ENCODE peak calls at places on chromosome 5, in four cellular contexts. Y is HCT116, G is HepG2, M is K562. W is an unnamed sample.

GRCh38 chr5:158897444-158898160 is 202.1 kb downstream of the EBF1 start:
- DNase-seq in Y (no peak), M (no peak), G (no peak), W (no peak)

GRCh38 chr5:11050596-11051304 is 289.7 kb upstream of the DAP start:
- DNase-seq in M (no peak), Y (no peak), G (no peak), W (no peak)

GRCh38 chr5:179766021-179766725 is 27.6 kb upstream of the LTC4S start:
- DNase-seq in G (no peak), Y (no peak), M (peak; percentile 73), W (no peak)

GRCh38 chr5:145340099-145340498 is 495.0 kb downstream of the PRELID2 start:
- DNase-seq in Y (no peak), M (no peak), G (no peak), W (no peak)

GRCh38 chr5:92518318-92518913 is 1062.6 kb downstream of the NR2F1-AS1 start:
- DNase-seq in Y (peak; percentile 16), M (no peak), G (peak; percentile 12), W (no peak)

GRCh38 chr5:38716516-38716915 is 129.3 kb upstream of the OSMR start:
- DNase-seq in M (no peak), Y (no peak), G (no peak), W (no peak)

GRCh38 chr5:144395704-144396103 is 225.0 kb downstream of the KCTD16 start:
- DNase-seq in Y (no peak), M (no peak), G (no peak), W (no peak)

GRCh38 chr5:88660947-88661869 is 221.8 kb downstream of the MEF2C start:
- DNase-seq in Y (peak; percentile 68), G (no peak), M (peak; percentile 56), W (no peak)

GRCh38 chr5:135195267-135195603 is 161.2 kb upstream of the PITX1 start:
- DNase-seq in Y (no peak), G (no peak), M (no peak), W (no peak)

GRCh38 chr5:106894964-106895363 is 775.8 kb downstream of the EFNA5 start:
- DNase-seq in G (no peak), M (no peak), Y (no peak), W (no peak)

GRCh38 chr5:68961762-68962161 is 132.1 kb upstream of the SLC30A5 start:
- DNase-seq in Y (no peak), M (no peak), G (no peak), W (no peak)

GRCh38 chr5:78008356-78008967 is 232.3 kb upstream of the TBCA start:
- DNase-seq in M (peak; percentile 48), G (peak; percentile 31), Y (peak; percentile 21), W (peak; percentile 43)

GRCh38 chr5:111848374-111848914 is 91.5 kb upstream of the NREP start:
- DNase-seq in G (no peak), Y (no peak), M (no peak), W (no peak)

GRCh38 chr5:65061974-65062353 is 293.2 kb downstream of the CWC27 start:
- DNase-seq in M (no peak), G (no peak), Y (no peak), W (no peak)

GRCh38 chr5:135426102-135427082 is 20.8 kb downstream of the DCANP1 start:
- DNase-seq in M (peak; percentile 73), G (peak; percentile 66), Y (peak; percentile 65), W (peak; percentile 42)

GRCh38 chr5:171713152-171713551 is 72.5 kb upstream of the SMIM23 start:
- DNase-seq in G (no peak), Y (no peak), M (no peak), W (no peak)

GRCh38 chr5:171715551-171715950 is 70.1 kb upstream of the SMIM23 start:
- DNase-seq in G (no peak), Y (no peak), M (no peak), W (no peak)

GRCh38 chr5:171714286-171714685 is 71.3 kb upstream of the SMIM23 start:
- DNase-seq in M (no peak), G (no peak), Y (no peak), W (no peak)

GRCh38 chr5:171712616-171713015 is 73.0 kb upstream of the SMIM23 start:
- DNase-seq in M (no peak), Y (no peak), G (no peak), W (no peak)

GRCh38 chr5:171714851-171715250 is 70.8 kb upstream of the SMIM23 start:
- DNase-seq in M (no peak), Y (no peak), G (no peak), W (no peak)
- TF ChIP-seq TCF7L2 in M (no peak), Y (no peak), G (no peak), W (no peak)

GRCh38 chr5:6763191-6763590 is 50.0 kb downstream of the TENT4A start:
- DNase-seq in M (no peak), Y (no peak), G (no peak), W (no peak)
- H3K4me1 ChIP-seq in M (no peaks in the 10 kb centered on the region), Y (peaks cover 21% of the 10 kb centered on the region), G (peaks cover 9% of the 10 kb centered on the region), W (peaks cover 27% of the 10 kb centered on the region)

GRCh38 chr5:142507528-142507927 is 178.4 kb downstream of the FGF1 start:
- DNase-seq in Y (no peak), G (peak; percentile 39), M (peak; percentile 13), W (no peak)

GRCh38 chr5:142508630-142509425 is 177.1 kb downstream of the FGF1 start:
- DNase-seq in M (peak; percentile 43), Y (no peak), G (no peak), W (no peak)

GRCh38 chr5:142508027-142508426 is 177.9 kb downstream of the FGF1 start:
- DNase-seq in M (no peak), Y (no peak), G (no peak), W (no peak)

GRCh38 chr5:142506046-142506445 is 179.8 kb downstream of the FGF1 start:
- DNase-seq in Y (no peak), M (peak; percentile 14), G (no peak), W (no peak)

GRCh38 chr5:142506756-142507155 is 179.1 kb downstream of the FGF1 start:
- DNase-seq in G (no peak), Y (no peak), M (no peak), W (no peak)
- TF ChIP-seq TCF7L2 in G (no peak), Y (no peak), M (no peak), W (no peak)

DNA sequence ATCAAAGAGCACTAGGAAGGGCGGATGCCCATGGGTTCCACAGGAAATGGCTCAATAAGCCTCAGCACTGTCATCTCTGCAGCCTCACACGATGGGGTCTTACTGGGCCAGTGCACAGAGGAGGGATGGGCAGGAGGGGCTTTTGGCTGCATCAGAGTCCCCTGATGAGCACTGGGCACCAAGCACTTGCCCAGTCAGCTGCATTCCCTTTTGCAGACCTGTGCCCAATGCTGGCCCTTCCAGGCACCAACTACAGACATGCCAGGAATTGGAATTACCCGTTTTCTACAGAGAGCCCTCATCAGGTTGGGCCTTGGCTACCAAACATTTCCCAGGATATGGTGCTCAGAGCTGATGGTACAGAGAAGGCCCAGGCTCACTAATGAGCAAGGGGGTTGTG is 182.5 kb downstream of the HSPA4 start:
- DNase-seq in M (no peak), G (no peak), Y (no peak), W (no peak)
- H3K4me1 ChIP-seq in M (no peaks in the 10 kb centered on the region), G (no peaks in the 10 kb centered on the region), Y (peaks cover 2% of the 10 kb centered on the region), W (peaks cover 4% of the 10 kb centered on the region)

GRCh38 chr5:171264842-171265241 is 44.2 kb upstream of the TLX3 start:
- DNase-seq in M (no peak), Y (no peak), G (no peak), W (no peak)
- TF ChIP-seq TCF7L2 in M (no peak), Y (no peak), G (no peak), W (no peak)

GRCh38 chr5:116733995-116734716 is 159.5 kb upstream of the SEMA6A start:
- DNase-seq in G (no peak), M (no peak), Y (no peak), W (no peak)

GRCh38 chr5:116727248-116727647 is 152.6 kb upstream of the SEMA6A start:
- DNase-seq in Y (no peak), M (no peak), G (no peak), W (no peak)

GRCh38 chr5:116734717-116735072 is 160.1 kb upstream of the SEMA6A start:
- DNase-seq in Y (no peak), M (no peak), G (no peak), W (no peak)

GRCh38 chr5:116732591-116732990 is 158.0 kb upstream of the SEMA6A start:
- DNase-seq in M (no peak), Y (no peak), G (no peak), W (no peak)

GRCh38 chr5:116731432-116731831 is 156.8 kb upstream of the SEMA6A start:
- DNase-seq in Y (no peak), G (no peak), M (no peak), W (no peak)
- H3K4me1 ChIP-seq in Y (no peaks in the 10 kb centered on the region), G (no peaks in the 10 kb centered on the region), M (no peaks in the 10 kb centered on the region), W (no peaks in the 10 kb centered on the region)

GRCh38 chr5:6674886-6675285 is 38.3 kb upstream of the TENT4A start:
- DNase-seq in Y (no peak), M (no peak), G (no peak), W (no peak)

GRCh38 chr5:6678385-6678784 is 34.8 kb upstream of the TENT4A start:
- DNase-seq in M (no peak), Y (no peak), G (no peak), W (no peak)

GRCh38 chr5:6675784-6676499 is 37.3 kb upstream of the TENT4A start:
- DNase-seq in G (no peak), Y (no peak), M (peak; percentile 24), W (no peak)

GRCh38 chr5:6674421-6674820 is 38.8 kb upstream of the TENT4A start:
- DNase-seq in M (no peak), G (no peak), Y (no peak), W (no peak)

DNA sequence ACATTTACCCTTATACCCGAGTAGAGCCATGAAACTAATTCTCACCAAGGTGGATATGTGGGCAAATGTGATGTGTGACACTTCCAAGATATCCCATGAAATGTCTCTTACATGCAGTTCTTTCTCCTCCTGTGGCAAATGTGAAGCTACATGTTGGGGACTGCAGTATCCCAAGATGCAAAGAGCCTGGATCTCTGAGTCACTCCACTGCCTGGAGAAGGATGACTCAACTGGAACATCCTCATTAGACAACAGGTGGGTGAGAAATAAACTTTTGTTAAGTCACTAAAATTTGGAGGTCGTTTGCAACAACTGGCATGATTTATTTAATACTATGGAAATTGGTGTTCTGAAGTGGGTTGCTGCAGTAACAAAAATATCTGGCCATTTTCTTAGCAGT is 36.5 kb upstream of the TENT4A start:
- DNase-seq in G (no peak), M (no peak), Y (no peak), W (no peak)
- TF ChIP-seq TCF7L2 in G (no peak), M (no peak), Y (no peak), W (no peak)

GRCh38 chr5:1106385-1107166 is 5.3 kb downstream of the SLC12A7 start:
- DNase-seq in Y (no peak), G (peak; percentile 21), M (no peak), W (no peak)
- H3K4me1 ChIP-seq in Y (no peaks in the 10 kb centered on the region), G (peaks cover 92% of the 10 kb centered on the region), M (peaks cover 50% of the 10 kb centered on the region), W (peaks cover 66% of the 10 kb centered on the region)

GRCh38 chr5:26329562-26330189 is 708.7 kb downstream of the CDH9 start:
- DNase-seq in Y (no peak), M (no peak), G (no peak), W (peak; percentile 5)
- TF ChIP-seq TCF7L2 in Y (no peak), M (no peak), G (no peak), W (no peak)

W was measured in Panc1.